ENCODE peak calls at places on chromosomes 12 and 14, in five cellular contexts. One of them, this sample, is unnamed.

GRCh38 chr12:123506843-123507236 is 26.7 kb downstream of the RILPL1 start:
- DNase-seq in cardiac fibroblast: no peak
- DNase-seq in psoas muscle: no peak
- DNase-seq in mammary epithelial cell: no peak
- DNase-seq in cardiac muscle cell: no peak
- DNase-seq in this sample: no peak

GRCh38 chr12:53564941-53565340 is 57.7 kb upstream of the NPFF start:
- DNase-seq in cardiac fibroblast: no peak
- DNase-seq in psoas muscle: no peak
- DNase-seq in mammary epithelial cell: no peak
- DNase-seq in cardiac muscle cell: no peak
- DNase-seq in this sample: no peak

GRCh38 chr12:77402726-77403125 is 337.4 kb upstream of the E2F7 start:
- DNase-seq in cardiac fibroblast: peak
- DNase-seq in psoas muscle: no peak
- DNase-seq in mammary epithelial cell: no peak
- DNase-seq in cardiac muscle cell: peak
- DNase-seq in this sample: no peak

GRCh38 chr12:117158911-117159310 is 31.4 kb downstream of the FBXO21 start:
- DNase-seq in cardiac fibroblast: peak
- DNase-seq in psoas muscle: no peak
- DNase-seq in mammary epithelial cell: no peak
- DNase-seq in cardiac muscle cell: no peak
- DNase-seq in this sample: no peak

GRCh38 chr14:96391293-96392118 is 422 bp upstream of the AK7 start:
- DNase-seq in cardiac fibroblast: peak
- DNase-seq in psoas muscle: peak
- DNase-seq in mammary epithelial cell: peak
- DNase-seq in cardiac muscle cell: peak
- DNase-seq in this sample: peak

GRCh38 chr14:70265422-70265821 is 76.7 kb upstream of the SLC8A3 start:
- DNase-seq in cardiac fibroblast: no peak
- DNase-seq in psoas muscle: no peak
- DNase-seq in mammary epithelial cell: no peak
- DNase-seq in cardiac muscle cell: no peak
- DNase-seq in this sample: no peak

GRCh38 chr12:40158592-40159111 is 52.8 kb upstream of the SLC2A13 start:
- DNase-seq in cardiac fibroblast: peak
- DNase-seq in psoas muscle: no peak
- DNase-seq in mammary epithelial cell: peak
- DNase-seq in cardiac muscle cell: no peak
- DNase-seq in this sample: no peak

GRCh38 chr14:64990291-64990690 is 3.6 kb downstream of the FNTB start:
- DNase-seq in cardiac fibroblast: no peak
- DNase-seq in psoas muscle: no peak
- DNase-seq in mammary epithelial cell: no peak
- DNase-seq in cardiac muscle cell: no peak
- DNase-seq in this sample: no peak

GRCh38 chr12:89245090-89245489 is 107.2 kb downstream of the DUSP6 start:
- DNase-seq in cardiac fibroblast: no peak
- DNase-seq in psoas muscle: no peak
- DNase-seq in mammary epithelial cell: no peak
- DNase-seq in cardiac muscle cell: no peak
- DNase-seq in this sample: no peak

GRCh38 chr14:92693998-92694780 is 54.2 kb downstream of the LGMN start:
- DNase-seq in cardiac fibroblast: peak
- DNase-seq in psoas muscle: no peak
- DNase-seq in mammary epithelial cell: no peak
- DNase-seq in cardiac muscle cell: no peak
- DNase-seq in this sample: no peak

GRCh38 chr12:113109872-113110623 is 25.5 kb downstream of the RASAL1 start:
- DNase-seq in cardiac fibroblast: no peak
- DNase-seq in psoas muscle: no peak
- DNase-seq in mammary epithelial cell: no peak
- DNase-seq in cardiac muscle cell: no peak
- DNase-seq in this sample: peak

GRCh38 chr12:24728366-24728765 is 220.5 kb downstream of the BCAT1 start:
- DNase-seq in cardiac fibroblast: peak
- DNase-seq in psoas muscle: no peak
- DNase-seq in mammary epithelial cell: peak
- DNase-seq in cardiac muscle cell: peak
- DNase-seq in this sample: no peak

GRCh38 chr14:42057176-42057575 is 450.5 kb downstream of the LRFN5 start:
- DNase-seq in cardiac fibroblast: peak
- DNase-seq in psoas muscle: no peak
- DNase-seq in mammary epithelial cell: no peak
- DNase-seq in cardiac muscle cell: no peak
- DNase-seq in this sample: no peak

GRCh38 chr12:45779936-45780335 is 50.4 kb downstream of the ARID2 start:
- DNase-seq in cardiac fibroblast: no peak
- DNase-seq in psoas muscle: no peak
- DNase-seq in mammary epithelial cell: no peak
- DNase-seq in cardiac muscle cell: no peak
- DNase-seq in this sample: no peak

GRCh38 chr12:1367331-1367730 is 227.1 kb downstream of the FBXL14 start:
- DNase-seq in cardiac fibroblast: no peak
- DNase-seq in psoas muscle: no peak
- DNase-seq in mammary epithelial cell: no peak
- DNase-seq in cardiac muscle cell: no peak
- DNase-seq in this sample: no peak

GRCh38 chr12:68100241-68100640 is 59.3 kb downstream of the IFNG start:
- DNase-seq in cardiac fibroblast: no peak
- DNase-seq in psoas muscle: no peak
- DNase-seq in mammary epithelial cell: peak
- DNase-seq in cardiac muscle cell: no peak
- DNase-seq in this sample: no peak

GRCh38 chr12:132669166-132669879 is 17.8 kb downstream of the POLE start:
- DNase-seq in cardiac fibroblast: no peak
- DNase-seq in psoas muscle: no peak
- DNase-seq in mammary epithelial cell: peak
- DNase-seq in cardiac muscle cell: no peak
- DNase-seq in this sample: no peak

DNA sequence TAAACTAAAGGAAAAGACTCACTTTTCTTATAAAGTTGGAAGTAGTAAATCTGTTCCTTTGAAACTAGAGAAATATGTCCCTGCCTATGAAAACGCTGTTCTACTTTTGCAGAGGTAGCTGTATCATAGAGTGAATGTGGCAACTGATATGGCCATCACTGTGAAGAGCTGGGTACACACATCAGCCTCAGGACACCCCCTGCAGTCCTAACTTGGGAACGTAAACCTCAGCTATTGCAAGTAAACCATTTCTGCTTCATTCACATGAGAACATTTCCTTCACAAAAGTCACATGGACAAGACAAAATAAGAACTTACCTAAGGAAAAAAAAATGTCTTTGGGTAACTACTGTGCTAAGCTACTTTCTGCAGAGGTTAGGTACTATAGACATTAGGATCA is 233.3 kb upstream of the PPFIA2 start:
- DNase-seq in cardiac fibroblast: peak
- DNase-seq in psoas muscle: no peak
- DNase-seq in mammary epithelial cell: no peak
- DNase-seq in cardiac muscle cell: peak
- DNase-seq in this sample: no peak
- TF ChIP-seq CTCF in cardiac fibroblast: no peak
- TF ChIP-seq CTCF in psoas muscle: no peak
- TF ChIP-seq CTCF in mammary epithelial cell: peak
- TF ChIP-seq CTCF in cardiac muscle cell: peak
- TF ChIP-seq CTCF in this sample: peak

DNA sequence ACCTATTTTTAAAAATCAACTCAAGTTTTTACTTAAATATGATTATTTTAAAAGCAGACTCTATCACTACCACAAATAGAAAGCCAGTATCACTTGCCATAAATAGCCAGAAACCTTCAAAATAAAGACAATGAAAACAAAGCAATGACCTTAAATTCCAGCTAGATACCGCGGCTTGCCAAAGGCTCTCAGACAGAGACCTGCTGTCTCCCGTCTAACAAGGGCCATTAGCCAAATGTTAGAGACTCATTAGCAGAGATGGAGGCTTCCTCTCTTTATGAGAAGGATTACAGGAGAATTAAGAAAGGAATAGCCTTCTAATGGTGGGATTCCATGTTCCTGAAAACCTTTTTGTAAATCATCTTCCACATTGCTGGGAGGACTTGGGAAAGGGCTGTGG is 206.6 kb downstream of the AACS start:
- DNase-seq in cardiac fibroblast: no peak
- DNase-seq in psoas muscle: no peak
- DNase-seq in mammary epithelial cell: no peak
- DNase-seq in cardiac muscle cell: no peak
- DNase-seq in this sample: no peak
- TF ChIP-seq CTCF in cardiac fibroblast: no peak
- TF ChIP-seq CTCF in psoas muscle: no peak
- TF ChIP-seq CTCF in mammary epithelial cell: no peak
- TF ChIP-seq CTCF in cardiac muscle cell: no peak
- TF ChIP-seq CTCF in this sample: no peak

DNA sequence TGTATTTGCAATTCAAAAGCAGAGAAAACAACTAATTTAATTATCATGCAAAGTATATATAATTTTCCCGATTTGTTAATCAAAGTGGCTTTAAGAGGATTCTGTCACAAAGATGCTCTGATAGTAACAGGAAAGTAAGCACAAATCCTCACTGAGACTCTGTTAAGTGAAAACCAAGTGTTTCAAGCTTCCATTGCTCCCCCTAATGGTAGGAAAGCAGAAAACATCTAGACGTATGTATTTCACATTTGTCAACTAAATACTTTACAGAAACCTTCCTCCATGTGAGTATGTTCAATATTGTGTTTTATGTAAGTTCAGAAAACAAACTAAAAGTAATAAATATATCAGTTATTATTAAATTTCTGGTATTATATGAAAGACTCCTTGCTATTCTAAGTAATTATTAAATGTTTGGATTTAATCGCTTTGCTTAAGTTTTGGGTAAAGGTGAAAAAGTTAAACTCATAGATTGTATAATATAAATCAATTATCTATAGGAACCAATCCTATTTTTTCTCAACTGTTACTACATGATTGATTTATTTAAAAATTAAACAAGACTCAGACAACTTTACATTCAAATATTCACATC is 1.5 kb upstream of the NTS start:
- DNase-seq in cardiac fibroblast: peak
- DNase-seq in psoas muscle: no peak
- DNase-seq in mammary epithelial cell: peak
- DNase-seq in cardiac muscle cell: peak
- DNase-seq in this sample: no peak
- TF ChIP-seq CTCF in cardiac fibroblast: peak
- TF ChIP-seq CTCF in psoas muscle: peak
- TF ChIP-seq CTCF in mammary epithelial cell: peak
- TF ChIP-seq CTCF in cardiac muscle cell: peak
- TF ChIP-seq CTCF in this sample: peak

GRCh38 chr12:58416211-58416610 is 474.8 kb downstream of the ATP23 start:
- DNase-seq in cardiac fibroblast: peak
- DNase-seq in psoas muscle: no peak
- DNase-seq in mammary epithelial cell: peak
- DNase-seq in cardiac muscle cell: no peak
- DNase-seq in this sample: no peak
- TF ChIP-seq CTCF in cardiac fibroblast: peak
- TF ChIP-seq CTCF in psoas muscle: no peak
- TF ChIP-seq CTCF in mammary epithelial cell: peak
- TF ChIP-seq CTCF in cardiac muscle cell: peak
- TF ChIP-seq CTCF in this sample: no peak

GRCh38 chr14:22113401-22113800 is 439.8 kb upstream of the OR4E1 start:
- DNase-seq in cardiac fibroblast: no peak
- DNase-seq in psoas muscle: no peak
- DNase-seq in mammary epithelial cell: no peak
- DNase-seq in cardiac muscle cell: no peak
- DNase-seq in this sample: no peak

GRCh38 chr14:22107734-22108133 is 434.1 kb upstream of the OR4E1 start:
- DNase-seq in cardiac fibroblast: no peak
- DNase-seq in psoas muscle: no peak
- DNase-seq in mammary epithelial cell: no peak
- DNase-seq in cardiac muscle cell: no peak
- DNase-seq in this sample: no peak

GRCh38 chr14:22106700-22107697 is 433.4 kb upstream of the OR4E1 start:
- DNase-seq in cardiac fibroblast: no peak
- DNase-seq in psoas muscle: no peak
- DNase-seq in mammary epithelial cell: peak
- DNase-seq in cardiac muscle cell: no peak
- DNase-seq in this sample: no peak

GRCh38 chr14:22112004-22112403 is 438.4 kb upstream of the OR4E1 start:
- DNase-seq in cardiac fibroblast: no peak
- DNase-seq in psoas muscle: no peak
- DNase-seq in mammary epithelial cell: no peak
- DNase-seq in cardiac muscle cell: peak
- DNase-seq in this sample: no peak
- TF ChIP-seq CTCF in cardiac fibroblast: peak
- TF ChIP-seq CTCF in psoas muscle: peak
- TF ChIP-seq CTCF in mammary epithelial cell: peak
- TF ChIP-seq CTCF in cardiac muscle cell: peak
- TF ChIP-seq CTCF in this sample: peak

GRCh38 chr12:6493580-6494350 is at the start of gene NCAPD2:
- DNase-seq in cardiac fibroblast: peak
- DNase-seq in psoas muscle: peak
- DNase-seq in mammary epithelial cell: peak
- DNase-seq in cardiac muscle cell: peak
- DNase-seq in this sample: peak
- TF ChIP-seq CTCF in cardiac fibroblast: peak
- TF ChIP-seq CTCF in psoas muscle: peak
- TF ChIP-seq CTCF in mammary epithelial cell: peak
- TF ChIP-seq CTCF in cardiac muscle cell: no peak
- TF ChIP-seq CTCF in this sample: peak

GRCh38 chr12:52083638-52083996 is 4.1 kb downstream of the SMIM41 start:
- DNase-seq in cardiac fibroblast: no peak
- DNase-seq in psoas muscle: no peak
- DNase-seq in mammary epithelial cell: no peak
- DNase-seq in cardiac muscle cell: no peak
- DNase-seq in this sample: no peak
- TF ChIP-seq CTCF in cardiac fibroblast: no peak
- TF ChIP-seq CTCF in psoas muscle: no peak
- TF ChIP-seq CTCF in mammary epithelial cell: no peak
- TF ChIP-seq CTCF in cardiac muscle cell: no peak
- TF ChIP-seq CTCF in this sample: no peak

This sample was measured in kidney.